ENCODE peak calls at places on chromosomes 5 and 9, in four cellular contexts. One of them, this sample, is unnamed.
A peak's percentile ranks its signal among the peaks of the same experiment; 100 is the strongest.

GRCh38 chr5:97534166-97534565 is 351.1 kb upstream of the RIOK2 start:
- DNase-seq in thyroid gland: no peak
- DNase-seq in WTC11: no peak
- DNase-seq in AG10803: peak; percentile 91
- DNase-seq in this sample: peak; percentile 29

GRCh38 chr5:119476341-119476740 is 24.0 kb downstream of the HSD17B4 start:
- DNase-seq in thyroid gland: no peak
- DNase-seq in AG10803: no peak
- DNase-seq in WTC11: no peak
- DNase-seq in this sample: no peak

GRCh38 chr9:128979111-128979510 is 31.6 kb downstream of the NUP188 start:
- DNase-seq in AG10803: peak; percentile 58
- DNase-seq in WTC11: no peak
- DNase-seq in thyroid gland: no peak
- DNase-seq in this sample: no peak

GRCh38 chr5:6712582-6713273 is 504 bp upstream of the TENT4A start:
- DNase-seq in AG10803: peak; percentile 95
- DNase-seq in thyroid gland: peak; percentile 96
- DNase-seq in WTC11: peak; percentile 96
- DNase-seq in this sample: peak; percentile 98

GRCh38 chr9:137105814-137106661 is 8.5 kb downstream of the DPP7 start:
- DNase-seq in thyroid gland: no peak
- DNase-seq in WTC11: no peak
- DNase-seq in AG10803: no peak
- DNase-seq in this sample: no peak

GRCh38 chr5:135034186-135034962 is at the start of gene PITX1:
- DNase-seq in WTC11: peak; percentile 65
- DNase-seq in thyroid gland: peak; percentile 27
- DNase-seq in AG10803: peak; percentile 12
- DNase-seq in this sample: peak; percentile 31

GRCh38 chr9:114291064-114291474 is 31.8 kb upstream of the ORM1 start:
- DNase-seq in WTC11: peak; percentile 88
- DNase-seq in thyroid gland: peak; percentile 63
- DNase-seq in AG10803: peak; percentile 58
- DNase-seq in this sample: peak; percentile 81

GRCh38 chr9:99075246-99075912 is 29.5 kb upstream of the TGFBR1 start:
- DNase-seq in thyroid gland: no peak
- DNase-seq in WTC11: no peak
- DNase-seq in AG10803: peak; percentile 56
- DNase-seq in this sample: no peak

GRCh38 chr9:129752915-129753724 is at the start of gene PTGES:
- DNase-seq in AG10803: peak; percentile 81
- DNase-seq in WTC11: peak; percentile 65
- DNase-seq in thyroid gland: peak; percentile 73
- DNase-seq in this sample: peak; percentile 65

GRCh38 chr9:99778308-99778707 is 43.4 kb upstream of the NR4A3 start:
- DNase-seq in AG10803: peak; percentile 70
- DNase-seq in WTC11: no peak
- DNase-seq in thyroid gland: no peak
- DNase-seq in this sample: no peak

GRCh38 chr5:395921-396714 is 46.9 kb upstream of the EXOC3 start:
- DNase-seq in WTC11: no peak
- DNase-seq in thyroid gland: no peak
- DNase-seq in AG10803: no peak
- DNase-seq in this sample: no peak

GRCh38 chr9:127844821-127845359 is 9.6 kb downstream of the ENG start:
- DNase-seq in thyroid gland: no peak
- DNase-seq in WTC11: peak; percentile 40
- DNase-seq in AG10803: peak; percentile 28
- DNase-seq in this sample: no peak

GRCh38 chr5:167661605-167662004 is 629.8 kb upstream of the WWC1 start:
- DNase-seq in AG10803: no peak
- DNase-seq in WTC11: no peak
- DNase-seq in thyroid gland: no peak
- DNase-seq in this sample: no peak

DNA sequence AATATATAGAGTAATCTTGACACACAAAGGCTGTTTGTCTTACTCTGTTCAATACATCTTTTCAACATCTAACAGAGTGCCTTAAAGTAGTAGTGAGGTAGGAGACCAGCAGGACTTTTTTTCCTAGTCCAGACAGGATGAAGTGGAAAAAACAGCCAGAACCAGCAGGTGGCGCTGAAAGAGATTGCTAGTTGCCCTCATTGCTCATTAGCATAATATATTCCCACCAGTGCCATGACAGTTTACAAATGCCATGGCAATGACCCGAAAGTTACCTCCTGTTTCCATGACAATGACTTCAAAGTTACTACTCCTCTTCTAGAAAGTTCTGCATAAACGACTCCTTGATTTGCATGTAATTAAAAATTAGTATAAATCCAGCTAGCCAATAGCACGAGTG is 387.4 kb downstream of the ACTL7B start:
- DNase-seq in AG10803: no peak
- DNase-seq in thyroid gland: peak; percentile 34
- DNase-seq in WTC11: peak; percentile 78
- DNase-seq in this sample: no peak
- TF ChIP-seq CTCF in AG10803: peak; percentile 47
- TF ChIP-seq CTCF in thyroid gland: peak; percentile 35
- TF ChIP-seq CTCF in WTC11: peak; percentile 44
- TF ChIP-seq CTCF in this sample: no peak

GRCh38 chr5:179260324-179261070 is 84.8 kb downstream of the ADAMTS2 start:
- DNase-seq in WTC11: peak; percentile 8
- DNase-seq in AG10803: no peak
- DNase-seq in thyroid gland: no peak
- DNase-seq in this sample: no peak

GRCh38 chr5:179258001-179258921 is 87.0 kb downstream of the ADAMTS2 start:
- DNase-seq in AG10803: no peak
- DNase-seq in thyroid gland: no peak
- DNase-seq in WTC11: no peak
- DNase-seq in this sample: no peak

GRCh38 chr5:179258922-179259730 is 86.1 kb downstream of the ADAMTS2 start:
- DNase-seq in AG10803: peak; percentile 96
- DNase-seq in thyroid gland: no peak
- DNase-seq in WTC11: peak; percentile 9
- DNase-seq in this sample: peak; percentile 14

GRCh38 chr5:179261301-179262125 is 83.7 kb downstream of the ADAMTS2 start:
- DNase-seq in WTC11: peak; percentile 84
- DNase-seq in AG10803: peak; percentile 48
- DNase-seq in thyroid gland: no peak
- DNase-seq in this sample: no peak

DNA sequence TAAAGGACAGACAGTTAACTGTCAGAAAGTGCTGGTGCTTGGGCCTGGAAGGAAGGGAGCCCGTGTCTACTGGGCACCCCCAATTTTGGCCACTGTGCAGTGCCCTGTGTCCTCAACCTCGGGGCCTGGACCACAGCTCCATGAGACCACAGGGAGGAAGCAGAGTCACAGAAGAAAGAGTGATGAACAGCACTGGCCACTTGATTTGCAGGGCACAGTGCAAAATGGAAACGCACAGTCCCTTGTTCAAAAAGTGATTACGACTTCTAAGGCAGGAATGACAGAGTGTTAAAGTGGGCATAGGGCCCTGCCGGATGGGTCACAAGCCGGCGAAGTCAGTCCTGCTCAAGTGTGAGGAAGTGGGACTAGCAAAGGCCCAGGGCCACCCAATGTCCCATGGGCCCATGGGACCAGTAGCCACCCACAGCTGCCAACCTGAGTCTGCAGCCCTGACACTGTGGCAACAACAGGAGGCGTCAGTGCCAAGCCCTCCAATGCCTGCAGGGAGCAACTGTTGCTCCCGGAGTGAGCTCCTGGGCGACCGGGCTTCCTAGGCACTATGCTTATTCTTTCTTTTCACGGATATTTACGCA is 85.4 kb downstream of the ADAMTS2 start:
- DNase-seq in AG10803: no peak
- DNase-seq in WTC11: peak; percentile 7
- DNase-seq in thyroid gland: no peak
- DNase-seq in this sample: no peak
- TF ChIP-seq CTCF in AG10803: no peak
- TF ChIP-seq CTCF in WTC11: no peak
- TF ChIP-seq CTCF in thyroid gland: no peak
- TF ChIP-seq CTCF in this sample: no peak

GRCh38 chr5:149429839-149430721 is 51.0 kb upstream of the IL17B start:
- DNase-seq in thyroid gland: no peak
- DNase-seq in WTC11: peak; percentile 60
- DNase-seq in AG10803: peak; percentile 47
- DNase-seq in this sample: no peak
- TF ChIP-seq CTCF in thyroid gland: no peak
- TF ChIP-seq CTCF in WTC11: no peak
- TF ChIP-seq CTCF in AG10803: peak; percentile 37
- TF ChIP-seq CTCF in this sample: no peak

DNA sequence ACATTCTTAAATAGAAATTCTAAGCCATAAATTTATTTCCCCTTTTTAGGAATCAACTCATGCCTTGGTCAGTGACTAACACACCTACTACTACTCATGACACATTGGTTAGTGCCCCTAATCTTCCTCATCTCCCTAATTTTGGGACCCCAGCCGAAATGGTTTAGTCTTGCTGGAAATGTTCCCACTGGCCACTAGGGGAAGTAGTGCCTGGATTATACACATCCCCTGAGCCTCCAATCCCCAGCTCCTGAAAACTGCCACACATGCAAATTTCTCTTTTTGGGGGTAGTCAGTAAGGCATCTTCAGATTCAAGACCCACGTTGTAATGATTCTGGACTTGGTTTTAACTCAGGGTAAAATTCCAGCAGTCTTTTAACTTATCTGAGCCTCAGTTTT is 79.8 kb downstream of the HSD17B3 start:
- DNase-seq in WTC11: peak; percentile 26
- DNase-seq in thyroid gland: no peak
- DNase-seq in AG10803: no peak
- DNase-seq in this sample: no peak
- TF ChIP-seq CTCF in WTC11: peak; percentile 48
- TF ChIP-seq CTCF in thyroid gland: no peak
- TF ChIP-seq CTCF in AG10803: peak; percentile 40
- TF ChIP-seq CTCF in this sample: no peak

This sample was measured in body of pancreas.